ENCODE peak calls at places on chromosomes 5 and 9, in four cellular contexts. J is psoas muscle, X is body of pancreas, O is endothelial cell. G is an unnamed sample.

GRCh38 chr9:117245225-117245624 is 169.6 kb downstream of the ASTN2 start:
- DNase-seq in X (no peak), O (no peak), J (no peak), G (no peak)

GRCh38 chr5:179237770-179238627 is 107.3 kb downstream of the ADAMTS2 start:
- DNase-seq in X (no peak), O (no peak), J (no peak), G (no peak)

GRCh38 chr9:137582286-137582860 is 3.6 kb upstream of the DPH7 start:
- DNase-seq in O (no peak), J (peak; percentile 46), X (peak; percentile 35), G (no peak)

GRCh38 chr5:54693936-54694510 is 176.5 kb downstream of the SNX18 start:
- DNase-seq in X (no peak), J (no peak), O (no peak), G (no peak)

GRCh38 chr9:106682420-106682819 is 180.5 kb upstream of the ZNF462 start:
- DNase-seq in J (no peak), X (no peak), O (no peak), G (no peak)

GRCh38 chr9:115593587-115594091 is 475.7 kb upstream of the TNC start:
- DNase-seq in O (peak; percentile 26), X (peak; percentile 19), J (no peak), G (peak; percentile 27)

GRCh38 chr5:10317825-10318682 is 10.4 kb upstream of the CMBL start:
- DNase-seq in J (no peak), X (no peak), O (no peak), G (no peak)

GRCh38 chr5:54194326-54194725 is 116.0 kb downstream of the ARL15 start:
- DNase-seq in X (no peak), O (no peak), J (no peak), G (no peak)

GRCh38 chr5:95446009-95446408 is 54.8 kb downstream of the FAM81B start:
- DNase-seq in X (no peak), O (no peak), J (no peak), G (peak; percentile 7)

GRCh38 chr5:82265052-82265451 is 13.1 kb downstream of the RPS23 start:
- DNase-seq in X (no peak), J (no peak), O (no peak), G (no peak)

GRCh38 chr9:32550609-32551490 is 1.3 kb upstream of the SMIM27 start:
- DNase-seq in O (peak; percentile 97), J (peak; percentile 91), X (peak; percentile 89), G (peak; percentile 87)
- TF ChIP-seq CTCF in O (no peak), J (no peak), X (no peak), G (no peak)

DNA sequence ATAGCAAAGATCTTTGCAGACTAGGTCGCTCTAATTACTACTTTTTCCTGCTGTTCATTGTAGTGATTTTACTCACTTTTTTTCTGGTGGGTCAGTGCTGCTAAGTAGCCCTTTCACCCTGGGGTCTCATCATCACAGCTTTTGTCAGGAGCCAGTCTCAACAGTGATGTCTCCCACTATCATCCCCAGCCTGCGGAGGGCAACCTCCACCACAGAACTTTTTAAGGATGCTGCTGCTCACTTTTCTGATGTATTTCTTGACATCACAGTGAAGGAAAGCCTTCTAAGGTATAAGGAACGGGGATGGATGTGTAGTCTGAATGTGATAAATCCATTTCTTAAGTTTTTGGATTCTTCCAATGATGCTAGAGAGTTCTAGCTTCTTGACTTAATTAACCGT is 242.5 kb upstream of the RIOK2 start:
- DNase-seq in J (no peak), X (no peak), O (peak; percentile 28), G (no peak)
- TF ChIP-seq CTCF in J (peak; percentile 7), X (no peak), O (no peak), G (no peak)

DNA sequence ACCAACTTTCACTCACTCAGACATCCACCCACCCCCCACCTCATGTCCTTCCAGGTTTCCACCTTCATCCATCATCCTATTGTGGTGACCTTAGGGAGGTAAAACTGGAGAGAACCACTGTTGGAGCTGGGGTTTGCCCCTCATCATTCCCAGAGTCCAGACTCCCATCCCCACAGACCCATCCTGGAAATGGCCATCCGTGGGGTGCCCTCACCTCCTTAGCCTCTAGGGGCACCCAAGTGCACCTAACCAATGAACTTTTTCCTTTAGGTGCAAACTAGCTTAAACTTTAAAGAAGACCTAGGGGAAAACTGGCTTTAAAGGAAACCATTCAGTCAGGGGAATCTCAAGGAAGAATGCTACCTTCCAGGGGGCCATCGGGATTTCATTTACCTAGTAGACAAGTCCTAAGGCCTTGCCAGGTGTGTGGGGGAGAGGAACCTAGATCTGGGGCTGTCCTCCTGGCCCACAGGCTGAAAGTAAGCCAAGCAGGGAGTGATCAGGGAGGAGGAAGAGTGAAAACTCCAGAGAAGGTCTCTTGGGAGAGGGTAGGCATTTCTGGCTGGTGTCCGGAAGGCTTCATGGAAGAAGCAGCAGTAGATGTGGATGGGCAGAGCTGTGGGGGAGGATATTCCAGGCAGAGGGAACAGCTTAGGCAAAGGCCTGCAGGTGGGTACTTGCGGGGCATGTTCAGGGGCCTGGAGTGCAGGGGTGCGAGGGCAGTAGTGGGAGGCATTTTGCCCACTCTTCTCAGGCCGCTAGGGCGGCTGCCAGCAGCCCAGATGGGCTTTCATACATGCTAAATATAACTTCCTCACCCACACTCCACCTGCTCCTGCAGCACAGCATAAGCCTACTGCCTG is 11.6 kb downstream of the RGS14 start:
- DNase-seq in J (no peak), X (peak; percentile 54), O (peak; percentile 57), G (peak; percentile 72)
- TF ChIP-seq CTCF in J (peak; percentile 47), X (peak; percentile 56), O (peak; percentile 66), G (peak; percentile 87)

GRCh38 chr9:36450110-36450732 is 50.2 kb upstream of the RNF38 start:
- DNase-seq in X (peak; percentile 19), J (no peak), O (peak; percentile 16), G (peak; percentile 2)
- TF ChIP-seq CTCF in X (peak; percentile 44), J (peak; percentile 60), O (peak; percentile 66), G (no peak)

GRCh38 chr5:142587354-142587965 is 98.4 kb downstream of the FGF1 start:
- DNase-seq in O (peak; percentile 63), J (no peak), X (peak; percentile 15), G (peak; percentile 57)
- TF ChIP-seq CTCF in O (peak; percentile 38), J (peak; percentile 35), X (peak; percentile 18), G (peak; percentile 58)

GRCh38 chr5:59922220-59922619 is 28.7 kb upstream of the PDE4D start:
- DNase-seq in J (no peak), X (no peak), O (no peak), G (no peak)

GRCh38 chr5:59921816-59922215 is 28.3 kb upstream of the PDE4D start:
- DNase-seq in J (no peak), X (no peak), O (no peak), G (no peak)

DNA sequence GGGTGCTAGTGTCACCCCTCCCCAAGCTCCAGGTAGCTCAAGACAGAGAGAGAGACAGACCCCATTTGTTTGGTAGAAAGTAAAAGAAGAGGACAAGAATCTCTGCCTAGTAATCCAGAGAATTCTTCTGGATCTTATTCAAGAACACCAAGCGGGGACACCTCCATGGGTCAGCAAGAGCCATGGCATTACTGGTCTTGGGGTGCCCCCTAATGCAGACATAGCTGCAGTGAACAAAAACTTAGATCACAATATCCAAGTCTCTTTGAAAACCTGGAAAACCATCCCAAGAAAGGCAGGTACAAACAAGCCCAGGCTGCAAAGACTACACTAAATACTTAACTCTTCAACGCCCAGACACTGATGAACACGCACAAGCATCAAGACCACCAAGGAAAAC is 29.9 kb upstream of the PDE4D start:
- DNase-seq in X (no peak), O (no peak), J (no peak), G (peak; percentile 9)
- TF ChIP-seq CTCF in X (no peak), O (no peak), J (peak; percentile 15), G (no peak)

DNA sequence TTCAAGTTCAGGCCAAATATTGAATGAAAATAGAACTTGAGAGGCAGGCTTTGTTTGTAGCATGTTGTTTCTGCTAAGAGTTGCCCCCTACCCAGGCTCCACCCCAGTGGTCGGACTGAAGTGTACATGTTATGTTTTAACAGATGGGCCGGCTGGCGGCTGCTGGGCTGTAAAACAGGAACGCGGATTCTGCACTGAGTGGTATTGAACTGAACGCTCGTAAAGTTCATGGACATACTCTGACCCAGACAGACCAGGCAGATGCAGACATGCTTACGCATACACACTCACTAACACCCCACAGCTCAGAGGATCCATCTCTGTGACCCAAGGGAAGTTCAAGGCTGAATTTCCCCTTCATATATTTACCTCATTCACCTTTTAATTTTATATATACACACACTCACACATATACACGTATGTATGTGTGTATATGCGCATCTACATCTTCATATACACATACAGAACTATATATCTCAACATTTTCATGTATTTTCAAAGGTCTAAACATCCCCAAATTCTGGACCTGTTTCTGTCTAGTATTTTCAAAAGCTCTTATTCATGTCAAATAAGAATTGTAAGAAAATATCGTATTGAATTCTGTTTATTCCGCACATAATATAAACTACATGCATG is 1.4 kb downstream of the MARCHF3 start:
- DNase-seq in J (no peak), O (peak; percentile 6), X (peak; percentile 16), G (peak; percentile 12)
- TF ChIP-seq CTCF in J (no peak), O (no peak), X (no peak), G (no peak)

GRCh38 chr5:176405656-176406435 is 10.5 kb downstream of the CLTB start:
- DNase-seq in O (peak; percentile 18), X (no peak), J (no peak), G (no peak)
- TF ChIP-seq CTCF in O (no peak), X (no peak), J (no peak), G (no peak)

DNA sequence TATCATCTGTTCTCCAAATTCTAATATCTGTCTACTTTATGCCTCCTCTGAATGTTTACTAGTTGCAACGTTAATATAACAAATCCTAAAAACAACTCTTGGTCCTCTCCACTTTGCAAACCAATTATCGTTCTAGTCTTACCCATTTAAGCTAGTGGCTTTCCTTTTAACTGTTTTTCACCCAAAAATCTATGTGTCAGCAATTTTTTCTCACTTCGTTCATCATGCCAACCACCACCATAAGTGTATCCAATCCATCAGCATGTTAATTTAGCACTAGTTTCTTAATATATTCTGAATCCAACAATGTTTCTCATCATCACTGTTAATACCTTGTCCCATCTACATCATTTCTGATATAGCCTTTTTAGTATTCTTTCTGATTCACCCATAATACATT is 90.0 kb upstream of the RORB start:
- DNase-seq in X (no peak), J (no peak), O (no peak), G (no peak)
- TF ChIP-seq CTCF in X (no peak), J (no peak), O (no peak), G (no peak)

DNA sequence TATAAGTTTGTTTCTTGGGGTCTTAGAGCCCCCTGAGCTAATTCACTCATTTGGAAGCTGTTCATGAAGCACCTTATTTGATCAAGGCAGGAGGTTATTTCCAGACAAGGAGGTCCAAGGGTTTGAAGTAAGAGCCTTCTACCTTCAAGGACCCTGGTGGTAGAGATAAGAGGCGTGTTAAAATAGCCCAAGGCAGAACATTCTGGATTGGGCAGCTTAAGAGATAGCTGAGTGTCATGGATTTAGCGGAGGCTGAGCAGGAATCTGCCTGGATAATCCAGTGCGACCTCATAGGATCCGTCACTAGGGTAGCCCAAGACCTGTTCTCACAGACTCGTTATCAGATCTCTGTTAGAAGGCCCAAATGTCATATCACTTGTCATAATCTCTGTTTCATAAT is 28.6 kb downstream of the SLC25A25 start:
- DNase-seq in J (no peak), X (no peak), O (no peak), G (no peak)
- TF ChIP-seq CTCF in J (no peak), X (no peak), O (no peak), G (no peak)

G was measured in Calu3.